ENCODE peak calls at places on chromosomes 11 and 22, in nine cellular contexts. One of them, this sample, is unnamed.
A peak's percentile ranks its signal among the peaks of the same experiment; 100 is the strongest.

GRCh38 chr11:126186708-126187481 is 24.6 kb downstream of the RPUSD4 start:
- DNase-seq in left ventricle myocardium inferior: no peak
- DNase-seq in heart right ventricle: no peak
- DNase-seq in gastrocnemius medialis: no peak
- DNase-seq in left lung: no peak
- DNase-seq in CD4-positive, alpha-beta T cell: no peak
- DNase-seq in WTC11: peak; percentile 24
- DNase-seq in HFFc6: no peak
- DNase-seq in A549: no peak
- DNase-seq in this sample: no peak

GRCh38 chr11:75654314-75654713 is 14.5 kb downstream of the MAP6 start:
- DNase-seq in left ventricle myocardium inferior: no peak
- DNase-seq in heart right ventricle: no peak
- DNase-seq in gastrocnemius medialis: no peak
- DNase-seq in left lung: no peak
- DNase-seq in CD4-positive, alpha-beta T cell: no peak
- DNase-seq in WTC11: no peak
- DNase-seq in HFFc6: peak; percentile 79
- DNase-seq in A549: no peak
- DNase-seq in this sample: no peak

GRCh38 chr22:49638788-49639187 is 188.9 kb downstream of the BRD1 start:
- DNase-seq in left ventricle myocardium inferior: no peak
- DNase-seq in heart right ventricle: no peak
- DNase-seq in gastrocnemius medialis: no peak
- DNase-seq in left lung: peak; percentile 60
- DNase-seq in CD4-positive, alpha-beta T cell: no peak
- DNase-seq in WTC11: no peak
- DNase-seq in HFFc6: no peak
- DNase-seq in A549: no peak
- DNase-seq in this sample: no peak

GRCh38 chr11:134260503-134260902 is 7.1 kb downstream of the ACAD8 start:
- DNase-seq in left ventricle myocardium inferior: no peak
- DNase-seq in heart right ventricle: no peak
- DNase-seq in gastrocnemius medialis: no peak
- DNase-seq in left lung: no peak
- DNase-seq in CD4-positive, alpha-beta T cell: no peak
- DNase-seq in WTC11: no peak
- DNase-seq in HFFc6: no peak
- DNase-seq in A549: no peak
- DNase-seq in this sample: no peak

GRCh38 chr22:19991645-19992451 is 24.8 kb downstream of the ARVCF start:
- DNase-seq in left ventricle myocardium inferior: no peak
- DNase-seq in heart right ventricle: no peak
- DNase-seq in gastrocnemius medialis: no peak
- DNase-seq in left lung: peak; percentile 66
- DNase-seq in CD4-positive, alpha-beta T cell: no peak
- DNase-seq in WTC11: no peak
- DNase-seq in HFFc6: no peak
- DNase-seq in A549: no peak
- DNase-seq in this sample: no peak

GRCh38 chr11:119863236-119863635 is 134.2 kb upstream of the NECTIN1 start:
- DNase-seq in left ventricle myocardium inferior: no peak
- DNase-seq in heart right ventricle: no peak
- DNase-seq in gastrocnemius medialis: no peak
- DNase-seq in left lung: no peak
- DNase-seq in CD4-positive, alpha-beta T cell: no peak
- DNase-seq in WTC11: no peak
- DNase-seq in HFFc6: no peak
- DNase-seq in A549: no peak
- DNase-seq in this sample: no peak

GRCh38 chr11:20617346-20617745 is 17.9 kb downstream of the SLC6A5 start:
- DNase-seq in left ventricle myocardium inferior: no peak
- DNase-seq in heart right ventricle: no peak
- DNase-seq in gastrocnemius medialis: no peak
- DNase-seq in left lung: no peak
- DNase-seq in CD4-positive, alpha-beta T cell: no peak
- DNase-seq in WTC11: no peak
- DNase-seq in HFFc6: no peak
- DNase-seq in A549: no peak
- DNase-seq in this sample: no peak

GRCh38 chr11:35145249-35145648 is 6.3 kb downstream of the CD44 start:
- DNase-seq in left ventricle myocardium inferior: no peak
- DNase-seq in heart right ventricle: no peak
- DNase-seq in gastrocnemius medialis: no peak
- DNase-seq in left lung: no peak
- DNase-seq in CD4-positive, alpha-beta T cell: no peak
- DNase-seq in WTC11: no peak
- DNase-seq in HFFc6: no peak
- DNase-seq in A549: no peak
- DNase-seq in this sample: no peak

GRCh38 chr11:66887531-66887930 is 30.7 kb downstream of the LRFN4 start:
- DNase-seq in left ventricle myocardium inferior: no peak
- DNase-seq in heart right ventricle: peak; percentile 51
- DNase-seq in gastrocnemius medialis: no peak
- DNase-seq in left lung: no peak
- DNase-seq in CD4-positive, alpha-beta T cell: no peak
- DNase-seq in WTC11: no peak
- DNase-seq in HFFc6: no peak
- DNase-seq in A549: no peak
- DNase-seq in this sample: no peak

GRCh38 chr11:12862761-12863469 is 146.2 kb upstream of the RASSF10 start:
- DNase-seq in left ventricle myocardium inferior: peak; percentile 26
- DNase-seq in heart right ventricle: peak; percentile 28
- DNase-seq in gastrocnemius medialis: no peak
- DNase-seq in left lung: no peak
- DNase-seq in CD4-positive, alpha-beta T cell: no peak
- DNase-seq in WTC11: peak; percentile 81
- DNase-seq in HFFc6: peak; percentile 84
- DNase-seq in A549: no peak
- DNase-seq in this sample: peak; percentile 47

GRCh38 chr11:34493468-34493867 is 20.1 kb downstream of the ELF5 start:
- DNase-seq in left ventricle myocardium inferior: no peak
- DNase-seq in heart right ventricle: no peak
- DNase-seq in gastrocnemius medialis: no peak
- DNase-seq in left lung: no peak
- DNase-seq in CD4-positive, alpha-beta T cell: no peak
- DNase-seq in WTC11: no peak
- DNase-seq in HFFc6: no peak
- DNase-seq in A549: no peak
- DNase-seq in this sample: no peak

GRCh38 chr11:128336203-128336602 is 251.2 kb downstream of the ETS1 start:
- DNase-seq in left ventricle myocardium inferior: peak; percentile 50
- DNase-seq in heart right ventricle: peak; percentile 67
- DNase-seq in gastrocnemius medialis: peak; percentile 31
- DNase-seq in left lung: no peak
- DNase-seq in CD4-positive, alpha-beta T cell: no peak
- DNase-seq in WTC11: no peak
- DNase-seq in HFFc6: peak; percentile 99
- DNase-seq in A549: no peak
- DNase-seq in this sample: no peak

GRCh38 chr11:16418698-16419097 is 62.4 kb upstream of the SOX6 start:
- DNase-seq in left ventricle myocardium inferior: no peak
- DNase-seq in heart right ventricle: no peak
- DNase-seq in gastrocnemius medialis: no peak
- DNase-seq in left lung: no peak
- DNase-seq in CD4-positive, alpha-beta T cell: no peak
- DNase-seq in WTC11: no peak
- DNase-seq in HFFc6: no peak
- DNase-seq in A549: no peak
- DNase-seq in this sample: no peak

GRCh38 chr11:130190371-130190881 is 30.8 kb downstream of the ST14 start:
- DNase-seq in left ventricle myocardium inferior: no peak
- DNase-seq in heart right ventricle: no peak
- DNase-seq in gastrocnemius medialis: no peak
- DNase-seq in left lung: peak; percentile 77
- DNase-seq in CD4-positive, alpha-beta T cell: no peak
- DNase-seq in WTC11: no peak
- DNase-seq in HFFc6: no peak
- DNase-seq in A549: no peak
- DNase-seq in this sample: no peak

GRCh38 chr11:66619080-66619554 is 2.7 kb downstream of the RBM14 start:
- DNase-seq in left ventricle myocardium inferior: no peak
- DNase-seq in heart right ventricle: no peak
- DNase-seq in gastrocnemius medialis: no peak
- DNase-seq in left lung: no peak
- DNase-seq in CD4-positive, alpha-beta T cell: no peak
- DNase-seq in WTC11: no peak
- DNase-seq in HFFc6: peak; percentile 75
- DNase-seq in A549: no peak
- DNase-seq in this sample: no peak

GRCh38 chr11:27699242-27699925 is 871 bp downstream of the BDNF start:
- DNase-seq in left ventricle myocardium inferior: no peak
- DNase-seq in heart right ventricle: no peak
- DNase-seq in gastrocnemius medialis: no peak
- DNase-seq in left lung: no peak
- DNase-seq in CD4-positive, alpha-beta T cell: no peak
- DNase-seq in WTC11: peak; percentile 33
- DNase-seq in HFFc6: no peak
- DNase-seq in A549: no peak
- DNase-seq in this sample: peak; percentile 9
- TF ChIP-seq CTCF in left ventricle myocardium inferior: no peak
- TF ChIP-seq CTCF in heart right ventricle: no peak
- TF ChIP-seq CTCF in gastrocnemius medialis: no peak
- TF ChIP-seq CTCF in left lung: no peak
- TF ChIP-seq CTCF in CD4-positive, alpha-beta T cell: no peak
- TF ChIP-seq CTCF in WTC11: no peak
- TF ChIP-seq CTCF in HFFc6: peak; percentile 35
- TF ChIP-seq CTCF in A549: no peak
- TF ChIP-seq CTCF in this sample: peak; percentile 6

GRCh38 chr22:45832180-45832579 is 144.8 kb downstream of the WNT7B start:
- DNase-seq in left ventricle myocardium inferior: no peak
- DNase-seq in heart right ventricle: no peak
- DNase-seq in gastrocnemius medialis: no peak
- DNase-seq in left lung: no peak
- DNase-seq in CD4-positive, alpha-beta T cell: no peak
- DNase-seq in WTC11: no peak
- DNase-seq in HFFc6: no peak
- DNase-seq in A549: no peak
- DNase-seq in this sample: no peak

GRCh38 chr22:45834795-45835194 is 142.2 kb downstream of the WNT7B start:
- DNase-seq in left ventricle myocardium inferior: no peak
- DNase-seq in heart right ventricle: no peak
- DNase-seq in gastrocnemius medialis: no peak
- DNase-seq in left lung: no peak
- DNase-seq in CD4-positive, alpha-beta T cell: no peak
- DNase-seq in WTC11: no peak
- DNase-seq in HFFc6: no peak
- DNase-seq in A549: no peak
- DNase-seq in this sample: no peak

GRCh38 chr22:45833613-45834012 is 143.3 kb downstream of the WNT7B start:
- DNase-seq in left ventricle myocardium inferior: no peak
- DNase-seq in heart right ventricle: no peak
- DNase-seq in gastrocnemius medialis: no peak
- DNase-seq in left lung: no peak
- DNase-seq in CD4-positive, alpha-beta T cell: no peak
- DNase-seq in WTC11: no peak
- DNase-seq in HFFc6: no peak
- DNase-seq in A549: no peak
- DNase-seq in this sample: no peak

GRCh38 chr22:45832959-45833580 is 143.9 kb downstream of the WNT7B start:
- DNase-seq in left ventricle myocardium inferior: no peak
- DNase-seq in heart right ventricle: no peak
- DNase-seq in gastrocnemius medialis: no peak
- DNase-seq in left lung: no peak
- DNase-seq in CD4-positive, alpha-beta T cell: no peak
- DNase-seq in WTC11: no peak
- DNase-seq in HFFc6: no peak
- DNase-seq in A549: no peak
- DNase-seq in this sample: no peak

GRCh38 chr22:45834241-45834640 is 142.7 kb downstream of the WNT7B start:
- DNase-seq in left ventricle myocardium inferior: no peak
- DNase-seq in heart right ventricle: no peak
- DNase-seq in gastrocnemius medialis: no peak
- DNase-seq in left lung: no peak
- DNase-seq in CD4-positive, alpha-beta T cell: no peak
- DNase-seq in WTC11: no peak
- DNase-seq in HFFc6: no peak
- DNase-seq in A549: no peak
- DNase-seq in this sample: no peak
- TF ChIP-seq CTCF in left ventricle myocardium inferior: no peak
- TF ChIP-seq CTCF in heart right ventricle: no peak
- TF ChIP-seq CTCF in gastrocnemius medialis: no peak
- TF ChIP-seq CTCF in left lung: no peak
- TF ChIP-seq CTCF in CD4-positive, alpha-beta T cell: no peak
- TF ChIP-seq CTCF in WTC11: no peak
- TF ChIP-seq CTCF in HFFc6: no peak
- TF ChIP-seq CTCF in A549: no peak
- TF ChIP-seq CTCF in this sample: no peak

DNA sequence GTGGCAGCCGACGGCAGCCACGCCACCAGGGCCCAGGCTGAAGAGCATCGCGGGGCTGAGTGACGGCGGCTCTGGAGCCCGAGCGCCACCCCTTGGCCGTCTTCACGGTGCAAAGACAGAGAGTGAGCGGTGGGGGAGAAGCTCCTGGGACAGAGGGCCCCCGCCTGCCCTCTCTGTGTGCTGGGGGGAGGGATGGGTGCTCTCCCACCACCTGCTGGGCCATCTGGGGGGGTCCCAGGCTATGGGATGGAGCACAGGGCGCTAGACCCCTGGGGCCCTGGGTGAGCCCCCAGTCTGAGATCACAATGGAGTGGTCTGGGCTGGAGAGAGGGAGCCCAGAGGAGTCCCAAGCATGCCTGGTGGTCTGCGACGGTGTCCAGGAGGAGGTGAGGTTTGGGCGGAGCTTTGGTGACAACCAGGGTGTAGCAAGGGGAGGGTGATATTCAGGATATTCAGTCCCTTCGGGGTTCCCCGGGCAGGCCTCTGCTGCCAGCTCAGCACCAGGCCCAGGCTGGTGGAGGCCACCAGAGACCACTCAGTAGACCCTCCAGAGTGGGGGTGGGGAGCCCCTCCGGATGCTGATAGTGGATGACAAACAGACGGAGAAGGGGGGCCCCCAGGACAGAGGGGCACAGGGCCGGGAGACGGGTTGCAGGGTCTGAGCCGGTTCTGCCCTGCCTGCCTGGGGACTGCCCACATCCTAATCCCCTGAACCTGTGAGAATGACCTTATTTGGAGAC is 78.1 kb upstream of the PRR5 start:
- DNase-seq in left ventricle myocardium inferior: no peak
- DNase-seq in heart right ventricle: no peak
- DNase-seq in gastrocnemius medialis: no peak
- DNase-seq in left lung: peak; percentile 67
- DNase-seq in CD4-positive, alpha-beta T cell: no peak
- DNase-seq in WTC11: peak; percentile 59
- DNase-seq in HFFc6: no peak
- DNase-seq in A549: peak; percentile 30
- DNase-seq in this sample: peak; percentile 38
- TF ChIP-seq CTCF in left ventricle myocardium inferior: peak; percentile 63
- TF ChIP-seq CTCF in heart right ventricle: peak; percentile 65
- TF ChIP-seq CTCF in gastrocnemius medialis: no peak
- TF ChIP-seq CTCF in left lung: no peak
- TF ChIP-seq CTCF in CD4-positive, alpha-beta T cell: no peak
- TF ChIP-seq CTCF in WTC11: peak; percentile 20
- TF ChIP-seq CTCF in HFFc6: peak; percentile 65
- TF ChIP-seq CTCF in A549: peak; percentile 65
- TF ChIP-seq CTCF in this sample: peak; percentile 64

DNA sequence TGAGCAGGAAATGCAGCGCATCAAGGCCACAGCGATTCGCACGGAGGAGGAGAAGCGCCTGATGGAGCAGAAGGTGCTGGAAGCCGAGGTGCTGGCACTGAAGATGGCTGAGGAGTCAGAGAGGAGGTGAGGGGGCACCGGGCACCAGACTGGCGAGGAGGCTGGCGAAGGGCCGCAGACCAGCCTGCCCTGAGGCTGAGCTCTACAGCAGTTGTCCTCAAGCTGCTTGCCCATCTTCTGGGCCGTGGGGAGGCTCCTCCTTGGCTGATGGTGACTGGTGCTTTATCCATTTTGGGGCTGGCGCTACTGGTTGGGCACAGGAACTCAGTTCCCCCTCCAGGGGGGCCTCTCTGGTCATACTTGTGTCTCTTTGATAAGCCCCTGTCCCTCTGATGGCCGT is 46.4 kb upstream of the CABP7 start:
- DNase-seq in left ventricle myocardium inferior: no peak
- DNase-seq in heart right ventricle: no peak
- DNase-seq in gastrocnemius medialis: no peak
- DNase-seq in left lung: no peak
- DNase-seq in CD4-positive, alpha-beta T cell: no peak
- DNase-seq in WTC11: no peak
- DNase-seq in HFFc6: no peak
- DNase-seq in A549: no peak
- DNase-seq in this sample: no peak
- TF ChIP-seq CTCF in left ventricle myocardium inferior: no peak
- TF ChIP-seq CTCF in heart right ventricle: no peak
- TF ChIP-seq CTCF in gastrocnemius medialis: no peak
- TF ChIP-seq CTCF in left lung: no peak
- TF ChIP-seq CTCF in CD4-positive, alpha-beta T cell: no peak
- TF ChIP-seq CTCF in WTC11: no peak
- TF ChIP-seq CTCF in HFFc6: no peak
- TF ChIP-seq CTCF in A549: no peak
- TF ChIP-seq CTCF in this sample: no peak